ENCODE peak calls at places on chromosomes 12 and 14, in seven cellular contexts. D, W, A, V, K, X and I are unnamed samples.

GRCh38 chr12:132385375-132385774 is 56.0 kb upstream of the GALNT9 start:
- DNase-seq in K (no peak), W (no peak), X (no peak), A (no peak), D (no peak), V (no peak), I (no peak)

GRCh38 chr14:93003945-93004698 is 81.2 kb downstream of the CHGA start:
- DNase-seq in X (no peak), K (no peak), D (no peak), W (peak), V (no peak), A (no peak), I (no peak)

GRCh38 chr12:128059621-128060370 is 207.2 kb upstream of the TMEM132C start:
- DNase-seq in X (no peak), W (no peak), K (no peak), A (no peak), V (no peak), D (no peak), I (no peak)

GRCh38 chr14:61382842-61383241 is 61.5 kb downstream of the PRKCH start:
- DNase-seq in X (no peak), A (no peak), W (no peak), K (no peak), V (no peak), D (no peak), I (no peak)

GRCh38 chr12:78194448-78194847 is 363.8 kb downstream of the NAV3 start:
- DNase-seq in A (no peak), X (no peak), W (peak), V (no peak), K (no peak), D (no peak), I (no peak)

GRCh38 chr14:58428011-58428807 is 690 bp downstream of the KIAA0586 start:
- DNase-seq in W (peak), D (peak), K (no peak), A (no peak), X (no peak), V (no peak), I (no peak)

GRCh38 chr12:119179335-119180021 is 747 bp downstream of the HSPB8 start:
- DNase-seq in K (no peak), A (no peak), D (no peak), X (peak), V (no peak), W (peak), I (no peak)

GRCh38 chr14:59407246-59407615 is 57.9 kb downstream of the GPR135 start:
- DNase-seq in D (no peak), A (no peak), K (no peak), V (no peak), W (peak), X (no peak), I (no peak)

GRCh38 chr12:115456946-115457689 is 773.1 kb upstream of the TBX3 start:
- DNase-seq in K (no peak), X (no peak), A (no peak), V (no peak), W (no peak), D (peak), I (peak)

GRCh38 chr12:65731771-65732170 is 92.5 kb upstream of the HMGA2 start:
- DNase-seq in K (no peak), V (no peak), W (no peak), A (no peak), X (no peak), D (no peak), I (no peak)

GRCh38 chr14:49977126-49977841 is 84.4 kb downstream of the ARF6 start:
- DNase-seq in D (no peak), A (no peak), W (no peak), V (no peak), K (peak), X (no peak), I (peak)

GRCh38 chr12:116332705-116333380 is 55.4 kb upstream of the MED13L start:
- DNase-seq in W (no peak), X (no peak), K (no peak), D (peak), V (no peak), A (no peak), I (no peak)

GRCh38 chr14:69424139-69424923 is 25.8 kb downstream of the SLC39A9 start:
- DNase-seq in A (no peak), D (no peak), W (no peak), X (no peak), V (no peak), K (no peak), I (no peak)